ENCODE peak calls at places on chromosomes 1 and 21, in nine cellular contexts. One of them, this sample, is unnamed.

GRCh38 chr1:8015036-8015808 is 10.9 kb downstream of the ERRFI1 start:
- DNase-seq in non-pigmented ciliary epithelial cell: peak
- DNase-seq in pons: peak
- DNase-seq in iris pigment epithelial cell: peak
- DNase-seq in NCI-H1417: peak
- DNase-seq in anterior cingulate cortex: no peak
- DNase-seq in esophagus squamous epithelium: no peak
- DNase-seq in A549: peak
- DNase-seq in left lung: no peak
- DNase-seq in this sample: peak

GRCh38 chr1:183810172-183810571 is 5.3 kb downstream of the RGL1 start:
- DNase-seq in non-pigmented ciliary epithelial cell: no peak
- DNase-seq in pons: no peak
- DNase-seq in iris pigment epithelial cell: no peak
- DNase-seq in NCI-H1417: no peak
- DNase-seq in anterior cingulate cortex: no peak
- DNase-seq in esophagus squamous epithelium: no peak
- DNase-seq in A549: no peak
- DNase-seq in left lung: no peak
- DNase-seq in this sample: no peak

GRCh38 chr1:30847358-30847972 is 61.1 kb downstream of the SDC3 start:
- DNase-seq in non-pigmented ciliary epithelial cell: no peak
- DNase-seq in pons: peak
- DNase-seq in iris pigment epithelial cell: peak
- DNase-seq in NCI-H1417: no peak
- DNase-seq in anterior cingulate cortex: peak
- DNase-seq in esophagus squamous epithelium: no peak
- DNase-seq in A549: no peak
- DNase-seq in left lung: peak
- DNase-seq in this sample: no peak

GRCh38 chr1:19128965-19129514 is 81.0 kb downstream of the UBR4 start:
- DNase-seq in non-pigmented ciliary epithelial cell: no peak
- DNase-seq in pons: no peak
- DNase-seq in iris pigment epithelial cell: no peak
- DNase-seq in NCI-H1417: no peak
- DNase-seq in anterior cingulate cortex: no peak
- DNase-seq in esophagus squamous epithelium: no peak
- DNase-seq in A549: no peak
- DNase-seq in left lung: no peak
- DNase-seq in this sample: no peak

GRCh38 chr1:106621853-106622252 is 434.6 kb upstream of the PRMT6 start:
- DNase-seq in non-pigmented ciliary epithelial cell: no peak
- DNase-seq in pons: no peak
- DNase-seq in iris pigment epithelial cell: no peak
- DNase-seq in NCI-H1417: no peak
- DNase-seq in anterior cingulate cortex: no peak
- DNase-seq in esophagus squamous epithelium: no peak
- DNase-seq in A549: no peak
- DNase-seq in left lung: no peak
- DNase-seq in this sample: no peak

GRCh38 chr1:203185061-203185461 is 1.4 kb downstream of the CHI3L1 start:
- DNase-seq in non-pigmented ciliary epithelial cell: no peak
- DNase-seq in pons: no peak
- DNase-seq in iris pigment epithelial cell: no peak
- DNase-seq in NCI-H1417: no peak
- DNase-seq in anterior cingulate cortex: no peak
- DNase-seq in esophagus squamous epithelium: no peak
- DNase-seq in A549: no peak
- DNase-seq in left lung: no peak
- DNase-seq in this sample: no peak

GRCh38 chr1:232421143-232421796 is 208.7 kb downstream of the SIPA1L2 start:
- DNase-seq in non-pigmented ciliary epithelial cell: no peak
- DNase-seq in pons: no peak
- DNase-seq in iris pigment epithelial cell: no peak
- DNase-seq in NCI-H1417: peak
- DNase-seq in anterior cingulate cortex: no peak
- DNase-seq in esophagus squamous epithelium: no peak
- DNase-seq in A549: no peak
- DNase-seq in left lung: no peak
- DNase-seq in this sample: no peak

GRCh38 chr1:222865718-222866117 is 50.9 kb downstream of the DISP1 start:
- DNase-seq in non-pigmented ciliary epithelial cell: no peak
- DNase-seq in pons: no peak
- DNase-seq in iris pigment epithelial cell: no peak
- DNase-seq in NCI-H1417: no peak
- DNase-seq in anterior cingulate cortex: no peak
- DNase-seq in esophagus squamous epithelium: no peak
- DNase-seq in A549: no peak
- DNase-seq in left lung: no peak
- DNase-seq in this sample: no peak

GRCh38 chr1:198548890-198549289 is 8.4 kb upstream of the ATP6V1G3 start:
- DNase-seq in non-pigmented ciliary epithelial cell: no peak
- DNase-seq in pons: no peak
- DNase-seq in iris pigment epithelial cell: no peak
- DNase-seq in NCI-H1417: no peak
- DNase-seq in anterior cingulate cortex: no peak
- DNase-seq in esophagus squamous epithelium: no peak
- DNase-seq in A549: no peak
- DNase-seq in left lung: no peak
- DNase-seq in this sample: no peak

GRCh38 chr1:94753171-94753972 is 66.8 kb upstream of the SLC44A3 start:
- DNase-seq in non-pigmented ciliary epithelial cell: no peak
- DNase-seq in pons: no peak
- DNase-seq in iris pigment epithelial cell: peak
- DNase-seq in NCI-H1417: no peak
- DNase-seq in anterior cingulate cortex: no peak
- DNase-seq in esophagus squamous epithelium: no peak
- DNase-seq in A549: no peak
- DNase-seq in left lung: no peak
- DNase-seq in this sample: no peak

GRCh38 chr21:43916691-43917514 is 51.9 kb downstream of the AGPAT3 start:
- DNase-seq in non-pigmented ciliary epithelial cell: no peak
- DNase-seq in pons: no peak
- DNase-seq in iris pigment epithelial cell: no peak
- DNase-seq in NCI-H1417: no peak
- DNase-seq in anterior cingulate cortex: no peak
- DNase-seq in esophagus squamous epithelium: no peak
- DNase-seq in A549: no peak
- DNase-seq in left lung: peak
- DNase-seq in this sample: no peak

GRCh38 chr1:176656257-176656995 is 193.5 kb downstream of the PAPPA2 start:
- DNase-seq in non-pigmented ciliary epithelial cell: peak
- DNase-seq in pons: peak
- DNase-seq in iris pigment epithelial cell: peak
- DNase-seq in NCI-H1417: no peak
- DNase-seq in anterior cingulate cortex: no peak
- DNase-seq in esophagus squamous epithelium: no peak
- DNase-seq in A549: no peak
- DNase-seq in left lung: no peak
- DNase-seq in this sample: no peak

GRCh38 chr1:18384477-18384876 is 96.3 kb upstream of the KLHDC7A start:
- DNase-seq in non-pigmented ciliary epithelial cell: no peak
- DNase-seq in pons: no peak
- DNase-seq in iris pigment epithelial cell: no peak
- DNase-seq in NCI-H1417: no peak
- DNase-seq in anterior cingulate cortex: no peak
- DNase-seq in esophagus squamous epithelium: no peak
- DNase-seq in A549: no peak
- DNase-seq in left lung: no peak
- DNase-seq in this sample: no peak

GRCh38 chr1:211261229-211261628 is 2.1 kb downstream of the RCOR3 start:
- DNase-seq in non-pigmented ciliary epithelial cell: no peak
- DNase-seq in pons: no peak
- DNase-seq in iris pigment epithelial cell: no peak
- DNase-seq in NCI-H1417: no peak
- DNase-seq in anterior cingulate cortex: no peak
- DNase-seq in esophagus squamous epithelium: no peak
- DNase-seq in A549: no peak
- DNase-seq in left lung: no peak
- DNase-seq in this sample: no peak

GRCh38 chr21:42597487-42598158 is 55.8 kb upstream of the PDE9A start:
- DNase-seq in non-pigmented ciliary epithelial cell: no peak
- DNase-seq in pons: no peak
- DNase-seq in iris pigment epithelial cell: no peak
- DNase-seq in NCI-H1417: no peak
- DNase-seq in anterior cingulate cortex: no peak
- DNase-seq in esophagus squamous epithelium: no peak
- DNase-seq in A549: no peak
- DNase-seq in left lung: no peak
- DNase-seq in this sample: no peak

GRCh38 chr1:27719286-27720251 is 6.2 kb upstream of the FAM76A start:
- DNase-seq in non-pigmented ciliary epithelial cell: no peak
- DNase-seq in pons: no peak
- DNase-seq in iris pigment epithelial cell: peak
- DNase-seq in NCI-H1417: no peak
- DNase-seq in anterior cingulate cortex: no peak
- DNase-seq in esophagus squamous epithelium: no peak
- DNase-seq in A549: no peak
- DNase-seq in left lung: no peak
- DNase-seq in this sample: no peak

GRCh38 chr21:41892726-41893125 is 13.6 kb upstream of the PRDM15 start:
- DNase-seq in non-pigmented ciliary epithelial cell: no peak
- DNase-seq in pons: no peak
- DNase-seq in iris pigment epithelial cell: no peak
- DNase-seq in NCI-H1417: no peak
- DNase-seq in anterior cingulate cortex: no peak
- DNase-seq in esophagus squamous epithelium: no peak
- DNase-seq in A549: no peak
- DNase-seq in left lung: no peak
- DNase-seq in this sample: no peak